ENCODE peak calls at places on chromosomes 5 and 9, in ten cellular contexts. One of them, this sample, is unnamed. For H3K9me3 and H3K4me1, the result is how much of the 10 kb centered on the place peaks cover.

GRCh38 chr5:31614147-31615030 is 24.5 kb upstream of the PDZD2 start:
- DNase-seq in H1: no peak
- DNase-seq in HCT116: no peak
- DNase-seq in PC-9: no peak
- DNase-seq in mammary epithelial cell: no peak
- DNase-seq in neural progenitor cell: no peak
- DNase-seq in adrenal gland: no peak
- DNase-seq in astrocyte: peak
- DNase-seq in Caco-2: no peak
- DNase-seq in IMR-90: no peak
- DNase-seq in this sample: no peak

GRCh38 chr9:87445646-87446045 is 52.0 kb upstream of the DAPK1 start:
- DNase-seq in H1: peak
- DNase-seq in HCT116: peak
- DNase-seq in PC-9: no peak
- DNase-seq in mammary epithelial cell: no peak
- DNase-seq in neural progenitor cell: peak
- DNase-seq in adrenal gland: peak
- DNase-seq in astrocyte: no peak
- DNase-seq in Caco-2: no peak
- DNase-seq in IMR-90: peak
- DNase-seq in this sample: peak

GRCh38 chr5:39526914-39527477 is 102.2 kb upstream of the DAB2 start:
- DNase-seq in H1: no peak
- DNase-seq in HCT116: no peak
- DNase-seq in PC-9: no peak
- DNase-seq in mammary epithelial cell: no peak
- DNase-seq in neural progenitor cell: peak
- DNase-seq in adrenal gland: peak
- DNase-seq in astrocyte: no peak
- DNase-seq in Caco-2: peak
- DNase-seq in IMR-90: no peak
- DNase-seq in this sample: peak

GRCh38 chr9:123637940-123638634 is 282.1 kb downstream of the CRB2 start:
- DNase-seq in H1: no peak
- DNase-seq in HCT116: no peak
- DNase-seq in PC-9: no peak
- DNase-seq in mammary epithelial cell: no peak
- DNase-seq in neural progenitor cell: no peak
- DNase-seq in adrenal gland: no peak
- DNase-seq in astrocyte: peak
- DNase-seq in Caco-2: no peak
- DNase-seq in IMR-90: peak
- DNase-seq in this sample: no peak

GRCh38 chr9:79012561-79012960 is 559.2 kb upstream of the TLE4 start:
- DNase-seq in H1: no peak
- DNase-seq in HCT116: no peak
- DNase-seq in PC-9: no peak
- DNase-seq in mammary epithelial cell: peak
- DNase-seq in neural progenitor cell: no peak
- DNase-seq in adrenal gland: no peak
- DNase-seq in astrocyte: peak
- DNase-seq in Caco-2: no peak
- DNase-seq in IMR-90: peak
- DNase-seq in this sample: no peak

GRCh38 chr9:28810375-28811075 is 1237.2 kb upstream of the C9orf72 start:
- DNase-seq in H1: no peak
- DNase-seq in HCT116: no peak
- DNase-seq in PC-9: no peak
- DNase-seq in mammary epithelial cell: peak
- DNase-seq in neural progenitor cell: no peak
- DNase-seq in adrenal gland: no peak
- DNase-seq in astrocyte: peak
- DNase-seq in Caco-2: no peak
- DNase-seq in IMR-90: no peak
- DNase-seq in this sample: no peak

GRCh38 chr9:34898846-34899245 is 59.2 kb upstream of the PHF24 start:
- DNase-seq in H1: no peak
- DNase-seq in HCT116: no peak
- DNase-seq in PC-9: no peak
- DNase-seq in mammary epithelial cell: no peak
- DNase-seq in neural progenitor cell: no peak
- DNase-seq in adrenal gland: no peak
- DNase-seq in astrocyte: no peak
- DNase-seq in Caco-2: no peak
- DNase-seq in IMR-90: no peak
- DNase-seq in this sample: no peak

GRCh38 chr5:57863661-57864060 is 381.1 kb upstream of the ACTBL2 start:
- DNase-seq in H1: no peak
- DNase-seq in HCT116: no peak
- DNase-seq in PC-9: peak
- DNase-seq in mammary epithelial cell: peak
- DNase-seq in neural progenitor cell: no peak
- DNase-seq in adrenal gland: no peak
- DNase-seq in astrocyte: peak
- DNase-seq in Caco-2: no peak
- DNase-seq in IMR-90: peak
- DNase-seq in this sample: no peak

DNA sequence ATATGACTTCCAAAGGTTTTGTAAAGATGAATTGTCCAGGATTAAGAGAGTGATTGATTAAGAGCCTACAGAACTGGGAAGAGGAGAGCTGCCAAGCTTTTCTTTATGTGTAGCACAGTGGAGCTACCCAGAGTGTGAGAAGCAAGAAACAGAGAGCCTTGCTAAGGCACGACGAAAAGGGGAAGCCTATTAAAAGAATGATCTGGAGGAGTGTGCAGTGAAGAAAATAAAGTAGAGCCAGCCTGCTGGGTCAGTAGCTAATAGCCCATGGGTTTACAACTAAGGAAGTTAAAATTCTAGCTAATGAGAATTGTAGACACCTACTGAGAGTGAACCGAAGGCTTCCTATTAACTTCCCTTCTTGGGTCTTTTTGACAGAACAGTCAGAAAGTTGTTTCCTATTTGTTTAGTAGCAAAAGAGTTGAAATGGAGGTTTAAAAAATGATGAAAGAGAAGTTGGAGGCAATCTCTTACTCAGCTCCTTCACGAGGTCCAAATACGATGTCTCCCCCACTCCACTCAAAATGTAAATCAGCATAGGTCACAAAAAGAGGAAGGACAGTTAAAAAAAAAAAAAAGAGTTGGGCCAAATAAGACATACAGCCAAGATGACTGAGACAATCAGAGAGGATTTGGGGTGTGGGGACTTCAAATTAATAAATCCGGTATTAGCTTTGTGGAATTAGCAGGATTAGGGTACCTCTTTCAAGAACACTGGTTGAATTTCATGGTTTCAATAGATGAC is 902 bp upstream of the PRR16 start:
- DNase-seq in H1: no peak
- DNase-seq in HCT116: no peak
- DNase-seq in PC-9: no peak
- DNase-seq in mammary epithelial cell: no peak
- DNase-seq in neural progenitor cell: peak
- DNase-seq in adrenal gland: no peak
- DNase-seq in astrocyte: no peak
- DNase-seq in Caco-2: no peak
- DNase-seq in IMR-90: no peak
- DNase-seq in this sample: no peak
- TF ChIP-seq CTCF in H1: no peak
- TF ChIP-seq CTCF in HCT116: no peak
- TF ChIP-seq CTCF in PC-9: no peak
- TF ChIP-seq CTCF in mammary epithelial cell: no peak
- TF ChIP-seq CTCF in neural progenitor cell: no peak
- TF ChIP-seq CTCF in adrenal gland: no peak
- TF ChIP-seq CTCF in astrocyte: no peak
- TF ChIP-seq CTCF in Caco-2: no peak
- TF ChIP-seq CTCF in IMR-90: no peak
- TF ChIP-seq CTCF in this sample: no peak

GRCh38 chr5:110073534-110073933 is 383.8 kb downstream of the MAN2A1 start:
- DNase-seq in H1: no peak
- DNase-seq in HCT116: no peak
- DNase-seq in PC-9: no peak
- DNase-seq in mammary epithelial cell: no peak
- DNase-seq in neural progenitor cell: no peak
- DNase-seq in adrenal gland: no peak
- DNase-seq in astrocyte: no peak
- DNase-seq in Caco-2: no peak
- DNase-seq in IMR-90: no peak
- DNase-seq in this sample: no peak

GRCh38 chr5:110070836-110071235 is 381.1 kb downstream of the MAN2A1 start:
- DNase-seq in H1: no peak
- DNase-seq in HCT116: no peak
- DNase-seq in PC-9: no peak
- DNase-seq in mammary epithelial cell: no peak
- DNase-seq in neural progenitor cell: no peak
- DNase-seq in adrenal gland: no peak
- DNase-seq in astrocyte: no peak
- DNase-seq in Caco-2: no peak
- DNase-seq in IMR-90: no peak
- DNase-seq in this sample: no peak

GRCh38 chr5:110077147-110077546 is 387.4 kb downstream of the MAN2A1 start:
- DNase-seq in H1: no peak
- DNase-seq in HCT116: no peak
- DNase-seq in PC-9: no peak
- DNase-seq in mammary epithelial cell: no peak
- DNase-seq in neural progenitor cell: no peak
- DNase-seq in adrenal gland: no peak
- DNase-seq in astrocyte: no peak
- DNase-seq in Caco-2: no peak
- DNase-seq in IMR-90: no peak
- DNase-seq in this sample: no peak

GRCh38 chr5:110072646-110073045 is 382.9 kb downstream of the MAN2A1 start:
- DNase-seq in H1: no peak
- DNase-seq in HCT116: no peak
- DNase-seq in PC-9: no peak
- DNase-seq in mammary epithelial cell: no peak
- DNase-seq in neural progenitor cell: no peak
- DNase-seq in adrenal gland: no peak
- DNase-seq in astrocyte: no peak
- DNase-seq in Caco-2: no peak
- DNase-seq in IMR-90: no peak
- DNase-seq in this sample: no peak

GRCh38 chr5:110075656-110076055 is 385.9 kb downstream of the MAN2A1 start:
- DNase-seq in H1: no peak
- DNase-seq in HCT116: no peak
- DNase-seq in PC-9: no peak
- DNase-seq in mammary epithelial cell: no peak
- DNase-seq in neural progenitor cell: no peak
- DNase-seq in adrenal gland: no peak
- DNase-seq in astrocyte: no peak
- DNase-seq in Caco-2: no peak
- DNase-seq in IMR-90: no peak
- DNase-seq in this sample: no peak
- H3K9me3 ChIP-seq in H1: under half
- H3K9me3 ChIP-seq in HCT116: under half
- H3K9me3 ChIP-seq in PC-9: under half
- H3K9me3 ChIP-seq in mammary epithelial cell: under half
- H3K9me3 ChIP-seq in neural progenitor cell: under half
- H3K9me3 ChIP-seq in adrenal gland: under half
- H3K9me3 ChIP-seq in astrocyte: under half
- H3K9me3 ChIP-seq in Caco-2: under half
- H3K9me3 ChIP-seq in IMR-90: under half
- H3K9me3 ChIP-seq in this sample: under half

DNA sequence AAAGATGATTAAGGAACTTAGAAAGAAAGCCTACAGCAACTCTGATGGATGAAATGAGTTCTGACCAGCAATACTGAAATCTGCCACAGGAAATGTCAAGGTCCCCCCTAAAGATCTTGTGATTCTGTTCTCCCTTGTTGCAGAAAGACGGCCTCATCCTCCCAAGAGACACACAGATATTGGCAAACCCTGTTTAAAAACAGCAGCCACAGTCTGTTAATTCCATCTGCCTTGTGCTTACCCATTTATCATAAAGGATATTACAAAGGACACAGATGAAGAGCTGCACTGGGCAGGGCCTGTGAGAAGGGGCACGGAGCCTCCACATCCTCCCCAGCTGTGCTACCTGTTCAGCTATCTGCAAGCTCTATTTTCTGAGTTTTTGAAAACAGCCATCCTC is 15.2 kb downstream of the RAPGEF1 start:
- DNase-seq in H1: no peak
- DNase-seq in HCT116: no peak
- DNase-seq in PC-9: no peak
- DNase-seq in mammary epithelial cell: no peak
- DNase-seq in neural progenitor cell: no peak
- DNase-seq in adrenal gland: no peak
- DNase-seq in astrocyte: no peak
- DNase-seq in Caco-2: no peak
- DNase-seq in IMR-90: no peak
- DNase-seq in this sample: no peak
- H3K4me1 ChIP-seq in H1: under half
- H3K4me1 ChIP-seq in HCT116: under half
- H3K4me1 ChIP-seq in PC-9: under half
- H3K4me1 ChIP-seq in mammary epithelial cell: under half
- H3K4me1 ChIP-seq in neural progenitor cell: under half
- H3K4me1 ChIP-seq in adrenal gland: under half
- H3K4me1 ChIP-seq in astrocyte: under half
- H3K4me1 ChIP-seq in Caco-2: under half
- H3K4me1 ChIP-seq in IMR-90: under half
- H3K4me1 ChIP-seq in this sample: half or more

GRCh38 chr5:109945097-109945678 is 255.5 kb downstream of the MAN2A1 start:
- DNase-seq in H1: no peak
- DNase-seq in HCT116: no peak
- DNase-seq in PC-9: no peak
- DNase-seq in mammary epithelial cell: no peak
- DNase-seq in neural progenitor cell: peak
- DNase-seq in adrenal gland: no peak
- DNase-seq in astrocyte: peak
- DNase-seq in Caco-2: no peak
- DNase-seq in IMR-90: no peak
- DNase-seq in this sample: no peak

GRCh38 chr5:109944461-109944860 is 254.7 kb downstream of the MAN2A1 start:
- DNase-seq in H1: no peak
- DNase-seq in HCT116: no peak
- DNase-seq in PC-9: no peak
- DNase-seq in mammary epithelial cell: no peak
- DNase-seq in neural progenitor cell: no peak
- DNase-seq in adrenal gland: no peak
- DNase-seq in astrocyte: no peak
- DNase-seq in Caco-2: no peak
- DNase-seq in IMR-90: no peak
- DNase-seq in this sample: no peak

GRCh38 chr5:109943701-109944235 is 254.0 kb downstream of the MAN2A1 start:
- DNase-seq in H1: no peak
- DNase-seq in HCT116: no peak
- DNase-seq in PC-9: no peak
- DNase-seq in mammary epithelial cell: no peak
- DNase-seq in neural progenitor cell: no peak
- DNase-seq in adrenal gland: no peak
- DNase-seq in astrocyte: no peak
- DNase-seq in Caco-2: no peak
- DNase-seq in IMR-90: no peak
- DNase-seq in this sample: no peak

GRCh38 chr5:109945723-109946480 is 256.2 kb downstream of the MAN2A1 start:
- DNase-seq in H1: no peak
- DNase-seq in HCT116: no peak
- DNase-seq in PC-9: no peak
- DNase-seq in mammary epithelial cell: no peak
- DNase-seq in neural progenitor cell: no peak
- DNase-seq in adrenal gland: no peak
- DNase-seq in astrocyte: no peak
- DNase-seq in Caco-2: no peak
- DNase-seq in IMR-90: no peak
- DNase-seq in this sample: no peak

DNA sequence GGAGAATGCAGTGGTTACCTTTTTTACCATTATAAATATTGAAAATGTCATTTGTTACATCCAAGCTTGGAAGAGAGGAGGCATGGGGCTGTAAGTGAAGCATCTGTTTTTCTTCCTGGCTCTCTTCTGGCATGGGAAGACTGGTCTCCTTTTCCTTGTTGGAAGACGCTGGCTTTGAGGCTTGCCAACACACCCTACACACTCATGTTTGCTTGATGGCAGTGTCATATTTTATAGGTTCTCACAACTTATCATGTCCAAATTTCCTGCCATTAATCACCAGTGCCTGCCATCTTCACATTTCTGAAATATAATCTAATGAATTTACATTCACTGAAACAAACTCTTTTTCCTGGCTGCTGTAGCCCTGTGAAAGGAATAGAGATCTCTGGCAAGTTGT is 252.9 kb downstream of the MAN2A1 start:
- DNase-seq in H1: no peak
- DNase-seq in HCT116: no peak
- DNase-seq in PC-9: no peak
- DNase-seq in mammary epithelial cell: no peak
- DNase-seq in neural progenitor cell: no peak
- DNase-seq in adrenal gland: no peak
- DNase-seq in astrocyte: no peak
- DNase-seq in Caco-2: no peak
- DNase-seq in IMR-90: no peak
- DNase-seq in this sample: no peak
- TF ChIP-seq CTCF in H1: no peak
- TF ChIP-seq CTCF in HCT116: no peak
- TF ChIP-seq CTCF in PC-9: no peak
- TF ChIP-seq CTCF in mammary epithelial cell: no peak
- TF ChIP-seq CTCF in neural progenitor cell: no peak
- TF ChIP-seq CTCF in adrenal gland: no peak
- TF ChIP-seq CTCF in astrocyte: no peak
- TF ChIP-seq CTCF in Caco-2: no peak
- TF ChIP-seq CTCF in IMR-90: no peak
- TF ChIP-seq CTCF in this sample: no peak